ENCODE peak calls at places on chromosome 22, in four cellular contexts. X, P, L and K are unnamed samples.

GRCh38 chr22:24894998-24895397 is 51.5 kb downstream of the LHFPL7 start:
- DNase-seq in P (peak), X (peak), L (no peak), K (peak)

GRCh38 chr22:38656256-38657148 is at the start of the genes CBY1 and FAM227A:
- DNase-seq in P (peak), X (peak), L (peak), K (peak)

GRCh38 chr22:43474161-43475101 is 62.6 kb downstream of the MPPED1 start:
- DNase-seq in L (no peak), P (no peak), X (no peak), K (peak)

GRCh38 chr22:17565986-17566687 is 2.8 kb downstream of the SLC25A18 start:
- DNase-seq in P (no peak), L (no peak), X (no peak), K (no peak)

GRCh38 chr22:19146215-19146968 is 1.9 kb upstream of the ESS2 start:
- DNase-seq in X (no peak), P (no peak), L (no peak), K (no peak)

GRCh38 chr22:40462195-40462988 is 92.0 kb downstream of the SGSM3 start:
- DNase-seq in P (no peak), X (no peak), L (no peak), K (peak)

GRCh38 chr22:23137905-23138520 is 3.8 kb downstream of the RSPH14 start:
- DNase-seq in L (no peak), X (no peak), P (no peak), K (peak)

GRCh38 chr22:50343541-50343935 is 411 bp downstream of the PPP6R2 start:
- DNase-seq in L (no peak), X (no peak), P (no peak), K (no peak)

GRCh38 chr22:39456262-39457046 is at the start of gene MGAT3:
- DNase-seq in L (no peak), X (peak), P (no peak), K (no peak)

GRCh38 chr22:45006873-45007246 is 2.9 kb downstream of the PHF21B start:
- DNase-seq in L (no peak), P (no peak), X (no peak), K (no peak)

GRCh38 chr22:48968201-48968959 is 859.3 kb downstream of the BRD1 start:
- DNase-seq in P (peak), X (peak), L (peak), K (no peak)

GRCh38 chr22:35346596-35347220 is 34.2 kb upstream of the HMOX1 start:
- DNase-seq in P (no peak), X (no peak), L (no peak), K (no peak)

GRCh38 chr22:24706732-24707476 is 67.6 kb downstream of the PIWIL3 start:
- DNase-seq in P (no peak), L (no peak), X (no peak), K (no peak)

GRCh38 chr22:28123989-28124766 is 205.1 kb upstream of the PITPNB start:
- DNase-seq in P (no peak), X (no peak), L (no peak), K (no peak)
- TF ChIP-seq MAX in P (no peak), X (no peak), L (no peak), K (no peak)

DNA sequence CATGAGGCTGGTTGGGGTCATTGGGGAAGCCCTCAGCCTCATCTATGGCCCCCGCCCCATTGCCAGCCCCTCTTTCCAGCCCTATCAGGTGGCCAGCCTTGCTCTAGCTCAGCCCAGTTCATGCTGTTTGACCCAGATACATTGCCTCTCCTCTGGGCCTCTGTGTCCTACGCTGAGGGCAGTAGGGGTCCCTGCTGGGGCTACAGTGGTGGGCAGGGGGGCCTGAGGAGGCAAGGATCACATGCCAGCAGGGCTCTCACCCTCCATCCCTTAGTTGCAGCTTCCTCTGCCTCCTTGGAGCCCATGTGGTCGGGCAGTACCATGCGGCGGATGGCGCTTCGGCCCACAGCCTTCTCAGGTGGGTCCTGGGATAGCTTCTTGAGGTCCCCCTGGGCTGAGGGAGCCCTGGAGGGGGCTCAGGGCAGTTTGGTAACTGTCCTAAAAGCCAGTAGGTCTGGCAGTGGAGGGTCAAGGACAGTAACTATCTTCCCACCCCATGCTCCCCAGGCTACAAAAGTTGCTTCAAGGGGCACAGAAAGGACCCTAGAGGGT is 19.2 kb downstream of the EMID1 start:
- DNase-seq in P (no peak), X (no peak), L (no peak), K (no peak)
- TF ChIP-seq POLR2A in P (no peak), X (no peak), L (no peak), K (no peak)

GRCh38 chr22:29690481-29690880 is 29.3 kb upstream of the CABP7 start:
- DNase-seq in L (no peak), X (no peak), P (no peak), K (no peak)
- H3K4me3 ChIP-seq in L (no peak), X (no peak), P (no peak), K (no peak)

GRCh38 chr22:42472671-42473070 is 40.5 kb upstream of the NFAM1 start:
- DNase-seq in P (no peak), X (no peak), L (no peak), K (no peak)
- TF ChIP-seq MAX in P (no peak), X (no peak), L (no peak), K (no peak)

GRCh38 chr22:33896801-33897620 is 23.3 kb downstream of the LARGE1 start:
- DNase-seq in X (no peak), L (no peak), P (no peak), K (peak)
- TF ChIP-seq POLR2A in X (no peak), L (no peak), P (no peak), K (no peak)